ENCODE peak calls at places on chromosomes 11 and 22, in eight cellular contexts. P is MM.1S, J is fibroblast of mammary gland, H is kidney, K is tibial artery, G is GM23338, Y is fibroblast of lung, D is brain microvascular endothelial cell. V is an unnamed sample.

GRCh38 chr22:40679964-40680818 is 907 bp downstream of the MCHR1 start:
- DNase-seq in J (peak; percentile 15), H (no peak), K (no peak), Y (no peak), G (peak; percentile 31), P (no peak), D (peak; percentile 9), V (no peak)

GRCh38 chr22:49294656-49295464 is 532.8 kb downstream of the BRD1 start:
- DNase-seq in G (no peak), D (no peak), K (peak; percentile 60), H (no peak), Y (no peak), P (no peak), J (no peak), V (no peak)

GRCh38 chr11:128709402-128709801 is 15.5 kb downstream of the FLI1 start:
- DNase-seq in D (peak; percentile 98), G (no peak), H (no peak), Y (peak; percentile 99), J (peak; percentile 71), P (no peak), K (no peak), V (no peak)

GRCh38 chr22:29470159-29470855 is 9.7 kb upstream of the NEFH start:
- DNase-seq in K (no peak), J (peak; percentile 26), Y (peak; percentile 20), D (peak; percentile 37), P (peak; percentile 26), H (peak; percentile 80), G (peak; percentile 94), V (peak; percentile 29)

GRCh38 chr11:65116370-65117205 is 913 bp downstream of the ZNHIT2 start:
- DNase-seq in K (peak; percentile 69), Y (peak; percentile 82), P (peak; percentile 65), J (peak; percentile 70), D (no peak), H (peak; percentile 88), G (peak; percentile 67), V (no peak)

GRCh38 chr11:15742626-15743243 is 613.6 kb downstream of the SOX6 start:
- DNase-seq in H (no peak), J (no peak), Y (peak; percentile 52), D (no peak), G (no peak), K (no peak), P (no peak), V (no peak)

GRCh38 chr11:111419181-111419580 is 40.1 kb upstream of the POU2AF1 start:
- DNase-seq in K (no peak), P (no peak), H (no peak), D (no peak), Y (no peak), J (no peak), G (no peak), V (no peak)

GRCh38 chr11:35185696-35186095 is 46.7 kb downstream of the CD44 start:
- DNase-seq in H (no peak), K (no peak), Y (peak; percentile 68), G (no peak), P (no peak), D (peak; percentile 38), J (no peak), V (no peak)

GRCh38 chr22:19680287-19680881 is 33.9 kb upstream of the SEPTIN5 start:
- DNase-seq in K (no peak), D (no peak), J (no peak), P (no peak), Y (no peak), H (no peak), G (no peak), V (no peak)

GRCh38 chr22:45200862-45201511 is 37.3 kb downstream of the NUP50 start:
- DNase-seq in J (peak; percentile 58), K (no peak), Y (peak; percentile 93), G (no peak), H (no peak), P (no peak), D (peak; percentile 93), V (no peak)

GRCh38 chr22:19927696-19928095 is 13.9 kb upstream of the COMT start:
- DNase-seq in D (no peak), Y (no peak), H (no peak), P (no peak), J (no peak), K (no peak), G (no peak), V (no peak)

GRCh38 chr11:120404495-120404894 is 68.3 kb downstream of the ARHGEF12 start:
- DNase-seq in D (peak; percentile 22), H (no peak), J (no peak), Y (no peak), K (no peak), G (peak; percentile 68), P (no peak), V (no peak)

GRCh38 chr11:120169981-120170698 is 32.2 kb upstream of the TRIM29 start:
- DNase-seq in J (no peak), D (no peak), G (no peak), P (no peak), K (peak; percentile 61), H (peak; percentile 82), Y (no peak), V (no peak)

DNA sequence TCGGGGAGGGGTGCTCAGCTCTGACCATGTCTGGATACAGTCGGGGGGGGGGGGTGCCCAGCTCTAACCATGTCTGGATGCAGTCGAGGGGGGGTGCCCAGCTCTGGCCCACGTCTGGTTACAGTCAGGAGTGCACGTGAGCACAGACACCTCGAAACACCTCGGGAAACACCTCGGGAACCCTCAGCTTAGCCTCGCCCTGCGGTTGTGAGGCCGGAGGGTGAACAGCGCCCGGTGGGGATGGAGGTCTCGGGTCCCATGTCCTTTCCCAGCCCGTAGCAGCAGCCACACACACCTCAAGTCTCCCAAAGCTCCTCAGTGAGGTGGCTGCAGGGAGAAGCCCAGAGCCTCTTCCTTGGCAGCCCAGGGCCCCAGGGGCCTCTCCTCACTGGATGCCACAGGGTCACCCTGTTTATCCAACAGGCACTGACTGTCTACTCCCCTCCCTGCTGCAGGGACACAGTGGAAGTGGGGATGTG is 2.1 kb downstream of the SIGIRR start:
- DNase-seq in Y (no peak), K (no peak), J (no peak), H (peak; percentile 71), D (no peak), P (no peak), G (no peak), V (no peak)
- H3K4me3 ChIP-seq in Y (no peak overlapping the region), K (no peak overlapping the region), J (no peak overlapping the region), H (no peak overlapping the region), D (no peak overlapping the region), P (no peak overlapping the region), G (no peak overlapping the region), V (no peak overlapping the region)

GRCh38 chr11:133679896-133680295 is 147.6 kb upstream of the OPCML start:
- DNase-seq in P (no peak), H (no peak), Y (no peak), K (no peak), D (no peak), J (no peak), G (no peak), V (no peak)

GRCh38 chr11:133681901-133682300 is 149.6 kb upstream of the OPCML start:
- DNase-seq in D (no peak), H (no peak), G (peak; percentile 55), J (no peak), P (no peak), K (no peak), Y (no peak), V (no peak)

DNA sequence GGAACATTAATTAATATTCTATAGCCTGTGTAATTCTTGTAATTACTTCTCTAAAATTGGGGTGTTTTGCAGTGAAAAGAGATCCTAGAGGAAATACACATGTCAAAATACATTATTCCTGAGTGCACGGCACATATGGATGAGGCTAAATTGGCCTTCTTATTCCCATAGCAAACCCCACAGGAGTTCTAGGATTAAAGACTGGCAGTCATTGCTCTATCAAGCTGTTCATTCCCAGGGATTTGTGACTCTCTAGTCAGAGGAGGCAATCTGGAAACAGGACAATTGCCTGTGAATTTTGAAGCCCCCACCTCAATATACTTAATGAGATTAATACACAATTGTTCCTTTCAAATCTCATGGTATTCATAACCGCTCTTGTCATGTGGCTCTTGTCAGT is 145.9 kb upstream of the OPCML start:
- DNase-seq in H (no peak), G (no peak), K (no peak), P (no peak), D (no peak), Y (no peak), J (no peak), V (no peak)
- TF ChIP-seq CTCF in H (no peak), G (no peak), K (no peak), P (no peak), D (no peak), Y (no peak), J (no peak), V (no peak)

GRCh38 chr11:2882681-2883110 is 2.9 kb downstream of the CDKN1C start:
- DNase-seq in Y (no peak), G (peak; percentile 50), J (no peak), D (no peak), H (no peak), P (no peak), K (no peak), V (no peak)
- H3K4me3 ChIP-seq in Y (no peak overlapping the region), G (no peak overlapping the region), J (no peak overlapping the region), D (no peak overlapping the region), H (no peak overlapping the region), P (no peak overlapping the region), K (peak overlapping the region; percentile 87), V (peak overlapping the region; percentile 63)

GRCh38 chr11:70489276-70489675 is 90.9 kb downstream of the CTTN start:
- DNase-seq in D (no peak), Y (no peak), P (no peak), K (no peak), G (no peak), H (peak; percentile 34), J (no peak), V (no peak)

GRCh38 chr11:70493089-70493474 is 94.8 kb downstream of the CTTN start:
- DNase-seq in G (no peak), J (no peak), Y (no peak), K (no peak), P (no peak), H (no peak), D (no peak), V (no peak)

GRCh38 chr11:70490208-70490607 is 91.9 kb downstream of the CTTN start:
- DNase-seq in D (no peak), G (no peak), J (no peak), P (no peak), H (peak; percentile 40), Y (no peak), K (no peak), V (no peak)

GRCh38 chr11:70491696-70492472 is 93.6 kb downstream of the CTTN start:
- DNase-seq in K (peak; percentile 51), P (no peak), J (no peak), Y (no peak), D (no peak), H (peak; percentile 73), G (no peak), V (no peak)

DNA sequence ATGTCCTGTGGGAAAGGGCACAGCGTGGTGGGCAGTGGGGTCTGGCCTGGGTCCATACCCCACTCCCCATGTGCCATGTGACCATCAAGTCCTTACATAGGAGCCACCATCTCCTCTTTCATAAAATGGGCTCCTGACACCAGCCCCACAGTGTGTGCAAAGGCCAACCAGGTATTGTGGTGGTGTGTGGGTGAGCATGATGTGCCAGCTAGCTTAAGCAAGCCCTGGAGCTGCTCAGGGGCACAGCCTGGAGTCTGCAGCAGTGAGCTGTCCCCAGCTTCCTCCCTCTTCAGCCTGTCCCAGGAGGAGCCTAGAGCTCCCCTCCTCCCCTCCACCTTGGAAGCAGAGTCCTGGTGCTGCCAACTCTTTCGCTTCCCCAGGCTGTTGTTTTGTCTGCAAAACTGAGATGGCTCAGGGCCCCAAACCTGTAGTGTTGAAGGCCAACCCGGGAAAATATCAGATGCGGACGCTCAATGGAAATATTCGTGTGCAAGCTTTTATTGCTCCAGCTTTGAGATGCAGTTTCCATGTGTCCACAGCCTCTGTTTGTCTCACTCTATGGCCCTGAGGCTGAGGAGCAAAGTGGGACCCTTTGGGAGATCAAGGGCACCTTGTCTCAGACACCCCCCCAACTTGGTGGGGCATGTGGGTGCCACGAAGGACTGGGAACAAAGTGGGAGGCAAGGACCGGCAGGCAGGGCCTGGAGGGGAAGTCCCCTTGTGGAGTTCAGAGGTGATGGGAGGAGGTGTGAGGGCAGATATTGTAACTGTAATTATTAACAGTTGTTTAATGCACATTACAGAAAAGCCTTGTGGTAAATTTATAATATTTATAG is 92.6 kb downstream of the CTTN start:
- DNase-seq in P (no peak), K (peak; percentile 29), J (no peak), H (peak; percentile 32), D (no peak), G (no peak), Y (no peak), V (no peak)
- TF ChIP-seq CTCF in P (no peak), K (no peak), J (no peak), H (no peak), D (no peak), G (no peak), Y (no peak), V (no peak)

V was measured in uterus.